ENCODE peak calls at places on chromosomes 16 and 17, in seven cellular contexts. Z is PC-3, T is HCT116, P is GM23338, V is neural progenitor cell, I is MM.1S, N is GM23248. U is an unnamed sample.

GRCh38 chr17:226108-226772 is 44.8 kb upstream of the DOC2B start:
- DNase-seq in T (no peak), N (no peak), Z (no peak), P (no peak), I (no peak), V (no peak), U (no peak)

GRCh38 chr17:2212328-2212981 is 91.1 kb downstream of the SMG6 start:
- DNase-seq in I (no peak), N (peak; percentile 93), P (no peak), V (no peak), Z (peak; percentile 81), T (no peak), U (no peak)

GRCh38 chr17:16199093-16199492 is 16.2 kb downstream of the NCOR1 start:
- DNase-seq in Z (no peak), V (no peak), T (no peak), I (no peak), P (peak; percentile 38), N (no peak), U (no peak)

GRCh38 chr17:42845918-42846593 is 1.7 kb downstream of the AOC2 start:
- DNase-seq in Z (peak; percentile 46), T (no peak), I (no peak), P (no peak), N (no peak), V (no peak), U (no peak)

GRCh38 chr16:85369741-85370528 is 243.2 kb upstream of the GSE1 start:
- DNase-seq in N (peak; percentile 72), I (peak; percentile 24), T (no peak), V (peak; percentile 67), Z (peak; percentile 48), P (peak; percentile 79), U (peak; percentile 61)

GRCh38 chr16:11100239-11100750 is 155.7 kb downstream of the SOCS1 start:
- DNase-seq in P (peak; percentile 68), T (peak; percentile 23), N (peak; percentile 94), V (peak; percentile 70), I (no peak), Z (peak; percentile 32), U (peak; percentile 55)

GRCh38 chr16:82192665-82193064 is 22.6 kb upstream of the MPHOSPH6 start:
- DNase-seq in I (no peak), P (no peak), T (no peak), V (no peak), N (peak; percentile 87), Z (peak; percentile 71), U (no peak)

GRCh38 chr17:11221721-11222120 is 19.3 kb upstream of the SHISA6 start:
- DNase-seq in T (no peak), N (no peak), V (no peak), P (no peak), Z (no peak), I (no peak), U (no peak)

GRCh38 chr17:3921853-3922319 is 5.6 kb upstream of the P2RX1 start:
- DNase-seq in T (no peak), P (no peak), N (no peak), V (no peak), Z (no peak), I (no peak), U (no peak)

GRCh38 chr17:29699283-29699682 is 76.6 kb upstream of the CORO6 start:
- DNase-seq in T (no peak), V (no peak), Z (no peak), N (no peak), I (no peak), P (no peak), U (peak; percentile 17)

GRCh38 chr17:7478276-7479138 is 924 bp downstream of the ZBTB4 start:
- DNase-seq in T (no peak), Z (peak; percentile 13), N (peak; percentile 76), V (peak; percentile 58), P (peak; percentile 72), I (no peak), U (peak; percentile 85)

GRCh38 chr16:74650966-74651567 is 15.6 kb downstream of the RFWD3 start:
- DNase-seq in V (peak; percentile 9), T (peak; percentile 2), N (peak; percentile 27), P (peak; percentile 53), I (no peak), Z (peak; percentile 17), U (peak; percentile 26)

GRCh38 chr16:89114159-89114981 is 20.7 kb downstream of the ACSF3 start:
- DNase-seq in V (peak; percentile 76), T (no peak), I (no peak), N (no peak), Z (no peak), P (peak; percentile 56), U (no peak)

GRCh38 chr17:70105154-70105553 is 30.1 kb downstream of the KCNJ16 start:
- DNase-seq in T (no peak), N (no peak), I (no peak), V (no peak), P (no peak), Z (no peak), U (no peak)

GRCh38 chr17:35028531-35029262 is 34.8 kb downstream of the RFFL start:
- DNase-seq in P (no peak), Z (peak; percentile 39), T (no peak), I (no peak), V (no peak), N (peak; percentile 37), U (no peak)

GRCh38 chr16:10668322-10669045 is 26.2 kb downstream of the TEKT5 start:
- DNase-seq in V (peak; percentile 76), T (no peak), N (peak; percentile 24), Z (peak; percentile 45), P (peak; percentile 81), I (peak; percentile 18), U (peak; percentile 27)

GRCh38 chr17:77280304-77280910 is 139.6 kb downstream of the SEC14L1 start:
- DNase-seq in T (peak; percentile 68), P (peak; percentile 50), Z (peak; percentile 96), I (peak; percentile 29), V (no peak), N (peak; percentile 89), U (peak; percentile 40)

GRCh38 chr16:82034981-82035612 is at the start of gene HSD17B2:
- DNase-seq in I (no peak), V (no peak), N (peak; percentile 33), T (no peak), P (no peak), Z (peak; percentile 80), U (peak; percentile 64)

GRCh38 chr17:39054111-39054645 is 87.0 kb upstream of the FBXO47 start:
- DNase-seq in P (no peak), T (no peak), N (no peak), Z (no peak), I (no peak), V (no peak), U (no peak)

GRCh38 chr16:58339452-58339938 is 44.7 kb upstream of the PRSS54 start:
- DNase-seq in N (peak; percentile 45), P (peak; percentile 81), Z (peak; percentile 50), T (peak; percentile 42), V (peak; percentile 51), I (no peak), U (no peak)

GRCh38 chr17:30586818-30587595 is 109.8 kb downstream of the GOSR1 start:
- DNase-seq in V (no peak), Z (no peak), T (no peak), P (no peak), N (peak; percentile 85), I (no peak), U (no peak)

GRCh38 chr17:20184977-20185619 is 175.9 kb downstream of the SPECC1 start:
- DNase-seq in P (no peak), Z (no peak), T (no peak), V (no peak), I (no peak), N (no peak), U (no peak)
- H3K27ac ChIP-seq in P (peak overlapping the region; percentile 29), Z (no peak overlapping the region), T (no peak overlapping the region), V (no peak overlapping the region), I (no peak overlapping the region), N (no peak overlapping the region), U (no peak overlapping the region)

DNA sequence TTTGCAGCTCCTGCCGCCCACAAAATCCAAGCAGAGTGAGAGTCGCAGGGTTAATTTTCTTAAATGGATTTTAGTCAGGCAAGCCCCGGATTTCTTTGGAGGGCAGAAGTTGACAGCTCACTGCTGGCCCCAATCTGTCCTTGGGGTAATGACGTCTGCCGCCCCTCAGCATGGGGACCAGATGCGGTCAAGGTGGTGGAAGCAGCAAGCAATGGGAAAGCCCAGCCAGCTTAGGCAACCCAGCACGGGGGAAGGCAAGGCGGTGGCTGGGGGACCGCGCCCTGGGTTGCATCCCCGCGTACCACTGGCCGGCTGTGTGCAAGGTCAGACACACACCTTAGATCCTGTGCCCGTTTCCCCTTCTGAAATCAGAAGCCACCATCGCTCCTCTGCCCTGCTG is 321.7 kb downstream of the C16orf95 start:
- DNase-seq in N (no peak), T (no peak), Z (no peak), I (no peak), V (no peak), P (peak; percentile 6), U (no peak)
- TF ChIP-seq EZH2 in N (no peak), T (no peak), Z (no peak), I (no peak), V (no peak), P (no peak), U (no peak)

GRCh38 chr17:57586099-57586702 is 158.9 kb downstream of the CCDC182 start:
- DNase-seq in N (no peak), T (no peak), Z (no peak), P (no peak), V (no peak), I (no peak), U (no peak)
- TF ChIP-seq EZH2phosphoT487 in N (no peak), T (no peak), Z (no peak), P (no peak), V (no peak), I (no peak), U (no peak)

GRCh38 chr16:48370234-48370633 is 15.0 kb downstream of the SIAH1 start:
- DNase-seq in Z (no peak), T (no peak), I (no peak), N (no peak), P (no peak), V (no peak), U (no peak)
- H3K27ac ChIP-seq in Z (no peak overlapping the region), T (no peak overlapping the region), I (no peak overlapping the region), N (no peak overlapping the region), P (no peak overlapping the region), V (no peak overlapping the region), U (no peak overlapping the region)

GRCh38 chr17:74861554-74862107 is 1.9 kb upstream of the GRIN2C start:
- DNase-seq in I (no peak), T (no peak), Z (no peak), P (peak; percentile 40), N (peak; percentile 39), V (no peak), U (no peak)
- TF ChIP-seq EZH2 in I (no peak), T (no peak), Z (no peak), P (peak; percentile 90), N (no peak), V (peak; percentile 74), U (peak; percentile 36)

GRCh38 chr16:57001026-57001669 is 11.8 kb downstream of the NLRC5 start:
- DNase-seq in I (no peak), P (no peak), T (no peak), N (no peak), V (no peak), Z (no peak), U (no peak)

GRCh38 chr16:56998861-56999260 is 9.5 kb downstream of the NLRC5 start:
- DNase-seq in I (no peak), Z (no peak), T (no peak), P (no peak), V (peak; percentile 43), N (no peak), U (no peak)

GRCh38 chr16:57000271-57001025 is 11.1 kb downstream of the NLRC5 start:
- DNase-seq in N (peak; percentile 97), Z (peak; percentile 74), V (no peak), T (peak; percentile 19), I (no peak), P (no peak), U (no peak)

GRCh38 chr16:56998352-56998751 is 9.0 kb downstream of the NLRC5 start:
- DNase-seq in Z (no peak), V (no peak), T (no peak), N (no peak), I (no peak), P (no peak), U (no peak)

GRCh38 chr16:56999409-57000270 is 10.3 kb downstream of the NLRC5 start:
- DNase-seq in V (no peak), Z (no peak), P (no peak), T (no peak), N (no peak), I (no peak), U (no peak)
- TF ChIP-seq EZH2phosphoT487 in V (no peak), Z (no peak), P (no peak), T (no peak), N (no peak), I (no peak), U (no peak)